ENCODE peak calls at places on chromosomes 6 and 20, in ten cellular contexts. A is GM12878, V is K562, F is GM23338, O is HCT116, N is transverse colon, C is breast epithelium, S is H1, X is spleen, L is endothelial cell of umbilical vein. E is an unnamed sample.

GRCh38 chr20:58112017-58112781 is 116.3 kb downstream of the ANKRD60 start:
- DNase-seq in A (peak; percentile 55), V (no peak), F (no peak), O (no peak), N (no peak), C (peak; percentile 50), S (no peak), X (no peak), L (no peak), E (peak; percentile 59)

GRCh38 chr6:107665386-107665785 is 158.7 kb downstream of the SCML4 start:
- DNase-seq in A (no peak), V (no peak), F (no peak), O (no peak), N (no peak), C (no peak), S (no peak), X (no peak), L (peak; percentile 76), E (no peak)

GRCh38 chr20:64055893-64056638 is 6.6 kb upstream of the SOX18 start:
- DNase-seq in A (no peak), V (no peak), F (peak; percentile 26), O (no peak), N (no peak), C (no peak), S (no peak), X (peak; percentile 88), L (peak; percentile 84), E (no peak)

GRCh38 chr6:168852336-168852884 is 401.2 kb downstream of the THBS2 start:
- DNase-seq in A (no peak), V (no peak), F (no peak), O (no peak), N (no peak), C (no peak), S (no peak), X (no peak), L (no peak), E (no peak)

GRCh38 chr6:56757585-56757984 is 114.9 kb upstream of the DST start:
- DNase-seq in A (no peak), V (no peak), F (peak; percentile 44), O (no peak), N (peak; percentile 52), C (no peak), S (no peak), X (no peak), L (peak; percentile 76), E (peak; percentile 35)

GRCh38 chr20:50590348-50590664 is 80.1 kb downstream of the PTPN1 start:
- DNase-seq in A (no peak), V (no peak), F (no peak), O (no peak), N (no peak), C (no peak), S (no peak), X (no peak), L (no peak), E (no peak)

GRCh38 chr6:84976516-84977420 is 212.4 kb upstream of the TBX18 start:
- DNase-seq in A (no peak), V (no peak), F (no peak), O (no peak), N (no peak), C (no peak), S (no peak), X (no peak), L (peak; percentile 71), E (no peak)

GRCh38 chr6:151765444-151765886 is 42.0 kb upstream of the ESR1 start:
- DNase-seq in A (no peak), V (peak; percentile 61), F (peak; percentile 82), O (peak; percentile 64), N (peak; percentile 23), C (peak; percentile 40), S (no peak), X (no peak), L (peak; percentile 98), E (peak; percentile 50)

GRCh38 chr6:106927531-106928398 is 46.8 kb downstream of the CD24 start:
- DNase-seq in A (no peak), V (peak; percentile 52), F (peak; percentile 90), O (no peak), N (peak; percentile 67), C (no peak), S (peak; percentile 43), X (no peak), L (peak; percentile 41), E (no peak)

GRCh38 chr20:17819395-17820093 is 119.8 kb downstream of the BANF2 start:
- DNase-seq in A (no peak), V (no peak), F (no peak), O (no peak), N (no peak), C (no peak), S (no peak), X (no peak), L (no peak), E (no peak)

GRCh38 chr6:47235964-47236760 is 73.5 kb downstream of the TNFRSF21 start:
- DNase-seq in A (no peak), V (no peak), F (no peak), O (no peak), N (peak; percentile 50), C (no peak), S (no peak), X (no peak), L (no peak), E (peak; percentile 28)

GRCh38 chr6:160952633-160953281 is 38.8 kb upstream of the MAP3K4 start:
- DNase-seq in A (no peak), V (no peak), F (peak; percentile 42), O (no peak), N (no peak), C (no peak), S (no peak), X (no peak), L (no peak), E (no peak)

GRCh38 chr20:35796556-35796955 is 24.7 kb downstream of the PHF20 start:
- DNase-seq in A (no peak), V (no peak), F (no peak), O (no peak), N (no peak), C (no peak), S (no peak), X (no peak), L (no peak), E (no peak)

GRCh38 chr6:149484733-149485700 is at the start of gene ZC3H12D:
- DNase-seq in A (no peak), V (no peak), F (no peak), O (peak; percentile 38), N (peak; percentile 84), C (no peak), S (no peak), X (peak; percentile 91), L (no peak), E (no peak)

GRCh38 chr20:12823742-12824141 is 185.0 kb upstream of the SPTLC3 start:
- DNase-seq in A (no peak), V (no peak), F (no peak), O (no peak), N (no peak), C (no peak), S (no peak), X (no peak), L (no peak), E (no peak)
- TF ChIP-seq POLR2AphosphoS5 in A (no peak), V (no peak), F (no peak), O (no peak), N (no peak), C (no peak), S (no peak), X (no peak), L (no peak), E (no peak)

DNA sequence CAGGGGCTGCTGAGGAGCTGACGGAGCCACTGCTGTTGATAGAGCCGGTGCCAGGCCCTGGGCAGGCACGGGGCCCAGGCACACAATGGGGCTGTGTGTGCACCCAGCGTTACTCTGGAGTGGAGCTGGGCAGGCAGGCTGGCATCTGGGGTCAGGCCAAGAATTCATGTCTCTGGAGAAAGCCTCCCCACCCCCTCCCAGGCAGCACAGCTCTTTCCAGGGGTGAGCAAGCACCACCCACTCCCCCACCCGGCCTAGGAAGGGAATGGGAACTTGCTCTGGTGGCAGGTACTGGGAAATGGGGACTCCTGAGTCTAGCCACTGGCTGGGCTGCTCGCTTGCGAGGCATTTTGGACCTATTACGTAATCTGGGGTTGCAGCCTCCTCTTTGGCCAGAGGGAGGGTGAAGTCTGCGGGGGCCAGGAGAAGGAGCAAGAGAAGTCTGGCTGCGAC is 22.7 kb downstream of the TFEB start:
- DNase-seq in A (no peak), V (no peak), F (no peak), O (no peak), N (no peak), C (peak; percentile 92), S (no peak), X (peak; percentile 72), L (no peak), E (peak; percentile 85)
- H3K4me1 ChIP-seq in A (peaks cover 63% of the 10 kb centered on the region), V (peaks cover 17% of the 10 kb centered on the region), F (no peaks in the 10 kb centered on the region), O (peaks cover 41% of the 10 kb centered on the region), N (peaks cover 15% of the 10 kb centered on the region), C (peaks cover 12% of the 10 kb centered on the region), S (peaks cover 3% of the 10 kb centered on the region), X (peaks cover 68% of the 10 kb centered on the region), L (no peaks in the 10 kb centered on the region), E (peaks cover 52% of the 10 kb centered on the region)

GRCh38 chr6:31462964-31463940 is 34.7 kb upstream of the MICB start:
- DNase-seq in A (peak; percentile 96), V (peak; percentile 87), F (peak; percentile 97), O (peak; percentile 93), N (peak; percentile 96), C (peak; percentile 95), S (peak; percentile 72), X (peak; percentile 91), L (peak; percentile 86), E (peak; percentile 97)
- TF ChIP-seq POLR2AphosphoS5 in A (peak; percentile 99), V (no peak), F (peak; percentile 89), O (peak; percentile 89), N (peak; percentile 91), C (peak; percentile 46), S (peak; percentile 81), X (peak; percentile 98), L (no peak), E (peak; percentile 92)

GRCh38 chr20:62772103-62772611 is 24.1 kb upstream of the MRGBP start:
- DNase-seq in A (no peak), V (no peak), F (no peak), O (no peak), N (no peak), C (no peak), S (no peak), X (peak; percentile 67), L (no peak), E (no peak)

GRCh38 chr20:62774076-62774714 is 22.1 kb upstream of the MRGBP start:
- DNase-seq in A (no peak), V (no peak), F (no peak), O (no peak), N (no peak), C (no peak), S (no peak), X (no peak), L (no peak), E (no peak)

GRCh38 chr20:62772994-62773858 is 23.0 kb upstream of the MRGBP start:
- DNase-seq in A (no peak), V (no peak), F (no peak), O (no peak), N (no peak), C (no peak), S (no peak), X (peak; percentile 52), L (peak; percentile 34), E (no peak)

GRCh38 chr20:62771396-62772102 is 24.7 kb upstream of the MRGBP start:
- DNase-seq in A (no peak), V (no peak), F (no peak), O (no peak), N (no peak), C (no peak), S (no peak), X (peak; percentile 64), L (no peak), E (no peak)

DNA sequence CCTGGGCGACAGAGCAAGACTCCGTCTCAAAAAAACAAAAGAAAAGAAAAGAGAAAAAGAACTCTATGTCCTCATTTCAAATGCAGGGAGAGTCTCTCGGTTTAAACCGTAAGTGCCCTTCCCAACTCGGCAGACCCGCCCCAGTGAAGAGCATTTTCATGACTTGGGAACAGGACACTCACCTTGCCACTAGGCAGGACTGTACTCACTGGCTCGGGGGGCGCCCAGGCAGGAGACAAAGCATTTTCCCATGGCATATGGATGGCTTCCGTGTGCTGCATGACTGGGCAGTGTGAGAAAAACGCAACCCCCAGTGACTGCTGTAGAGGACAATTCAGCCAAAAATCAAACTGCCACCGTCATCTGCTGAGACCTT is 23.7 kb upstream of the MRGBP start:
- DNase-seq in A (no peak), V (no peak), F (no peak), O (no peak), N (no peak), C (no peak), S (no peak), X (no peak), L (no peak), E (no peak)
- H3K4me1 ChIP-seq in A (peaks cover 10% of the 10 kb centered on the region), V (peaks cover 78% of the 10 kb centered on the region), F (no peaks in the 10 kb centered on the region), O (peaks cover 13% of the 10 kb centered on the region), N (no peaks in the 10 kb centered on the region), C (no peaks in the 10 kb centered on the region), S (peaks cover 8% of the 10 kb centered on the region), X (peaks cover 43% of the 10 kb centered on the region), L (peaks cover 11% of the 10 kb centered on the region), E (no peaks in the 10 kb centered on the region)

E was measured in prostate gland.